ENCODE peak calls at places on chromosomes 1 and 21, in seven cellular contexts. F, K, W, P, J, I and Q are unnamed samples.
A peak's percentile ranks its signal among the peaks of the same experiment; 100 is the strongest.

GRCh38 chr1:158391099-158391498 is 8.2 kb downstream of the OR10T2 start:
- DNase-seq in I (no peak), J (no peak), W (no peak), P (no peak), K (no peak), F (no peak), Q (no peak)

GRCh38 chr1:234724517-234725176 is 114.7 kb upstream of the IRF2BP2 start:
- DNase-seq in P (peak; percentile 41), K (peak; percentile 24), W (peak; percentile 85), F (no peak), I (peak; percentile 14), J (peak; percentile 26), Q (no peak)

GRCh38 chr1:89870998-89871397 is 50.2 kb downstream of the LRRC8D start:
- DNase-seq in P (no peak), F (no peak), J (no peak), I (no peak), W (no peak), K (no peak), Q (no peak)

GRCh38 chr1:25692560-25692959 is 76.0 kb downstream of the MAN1C1 start:
- DNase-seq in P (no peak), F (no peak), K (no peak), I (no peak), J (no peak), W (no peak), Q (no peak)

GRCh38 chr1:62995173-62995572 is 211.2 kb downstream of the ATG4C start:
- DNase-seq in J (no peak), P (no peak), I (no peak), W (no peak), F (no peak), K (no peak), Q (no peak)

GRCh38 chr1:180917306-180918065 is 4.8 kb downstream of the KIAA1614 start:
- DNase-seq in J (peak; percentile 53), W (peak; percentile 3), F (no peak), K (no peak), I (no peak), P (no peak), Q (no peak)

GRCh38 chr1:228530086-228530758 is 43.0 kb downstream of the RNF187 start:
- DNase-seq in W (no peak), F (no peak), P (no peak), I (no peak), K (no peak), J (no peak), Q (no peak)

GRCh38 chr21:15667010-15667409 is 62.8 kb upstream of the USP25 start:
- DNase-seq in W (no peak), P (no peak), J (peak; percentile 92), K (no peak), F (no peak), I (no peak), Q (no peak)

GRCh38 chr1:235035928-235036327 is 92.7 kb downstream of the TOMM20 start:
- DNase-seq in J (no peak), P (no peak), F (no peak), K (no peak), W (no peak), I (no peak), Q (no peak)

GRCh38 chr1:166918618-166919017 is 42.6 kb upstream of the TADA1 start:
- DNase-seq in W (no peak), P (no peak), I (no peak), F (no peak), J (no peak), K (no peak), Q (no peak)

GRCh38 chr1:201457508-201457960 is 11.5 kb downstream of the PHLDA3 start:
- DNase-seq in W (no peak), J (no peak), K (no peak), P (no peak), F (no peak), I (no peak), Q (peak; percentile 7)

GRCh38 chr1:33634806-33635205 is 162.4 kb downstream of the ZSCAN20 start:
- DNase-seq in I (no peak), J (peak; percentile 33), P (peak; percentile 28), W (no peak), F (no peak), K (no peak), Q (peak; percentile 40)

GRCh38 chr1:91545506-91546300 is 45.1 kb downstream of the CDC7 start:
- DNase-seq in F (no peak), I (no peak), W (no peak), P (no peak), K (no peak), J (no peak), Q (no peak)

GRCh38 chr1:30085814-30086770 is 637.3 kb downstream of the MATN1 start:
- DNase-seq in I (peak; percentile 31), P (peak; percentile 69), W (peak; percentile 53), J (no peak), F (no peak), K (peak; percentile 39), Q (peak; percentile 23)

GRCh38 chr1:184789899-184790298 is 35.2 kb upstream of the EDEM3 start:
- DNase-seq in K (no peak), F (no peak), I (no peak), P (no peak), J (peak; percentile 26), W (no peak), Q (no peak)

GRCh38 chr1:48001696-48002095 is 4.5 kb upstream of the TRABD2B start:
- DNase-seq in P (no peak), F (no peak), I (no peak), K (no peak), W (no peak), J (no peak), Q (no peak)

GRCh38 chr1:117368116-117369108 is 1.2 kb downstream of the MAN1A2 start:
- DNase-seq in J (peak; percentile 18), I (no peak), F (no peak), P (no peak), K (no peak), W (no peak), Q (peak; percentile 56)

GRCh38 chr1:192485692-192486436 is 89.7 kb upstream of the RGS1 start:
- DNase-seq in I (no peak), K (no peak), F (no peak), P (no peak), J (peak; percentile 97), W (peak; percentile 80), Q (peak; percentile 88)

GRCh38 chr1:177020861-177021589 is 143.5 kb downstream of the ASTN1 start:
- DNase-seq in P (no peak), J (no peak), I (no peak), K (no peak), W (no peak), F (no peak), Q (no peak)

GRCh38 chr1:230858918-230859819 is 9.2 kb downstream of the C1orf198 start:
- DNase-seq in F (no peak), K (no peak), P (no peak), W (no peak), I (no peak), J (peak; percentile 60), Q (no peak)

GRCh38 chr1:207810606-207811295 is 58.9 kb downstream of the CD46 start:
- DNase-seq in K (no peak), J (no peak), F (no peak), P (no peak), I (no peak), W (no peak), Q (no peak)

GRCh38 chr21:42337830-42338729 is 12.7 kb downstream of the TFF2 start:
- DNase-seq in K (peak; percentile 80), P (peak; percentile 87), F (peak; percentile 70), I (peak; percentile 80), J (no peak), W (peak; percentile 53), Q (peak; percentile 75)

GRCh38 chr1:8821084-8821483 is 3.6 kb upstream of the RERE start:
- DNase-seq in F (no peak), J (no peak), W (no peak), P (no peak), K (no peak), I (no peak), Q (no peak)

GRCh38 chr1:8154621-8155052 is 128.5 kb upstream of the ERRFI1 start:
- DNase-seq in W (no peak), K (no peak), I (no peak), P (no peak), J (no peak), F (no peak), Q (peak; percentile 91)

GRCh38 chr1:174232761-174233160 is 73.4 kb downstream of the RABGAP1L start:
- DNase-seq in I (no peak), F (no peak), K (no peak), P (no peak), J (no peak), W (no peak), Q (no peak)

GRCh38 chr1:2145946-2146835 is 48.4 kb downstream of the FAAP20 start:
- DNase-seq in K (no peak), P (no peak), J (no peak), I (peak; percentile 27), W (no peak), F (no peak), Q (no peak)

GRCh38 chr1:32716312-32717126 is 13.9 kb upstream of the SYNC start:
- DNase-seq in W (no peak), J (no peak), F (peak; percentile 14), I (peak; percentile 12), K (peak; percentile 62), P (peak; percentile 68), Q (peak; percentile 99)

GRCh38 chr21:39397651-39398385 is 47.8 kb downstream of the LCA5L start:
- DNase-seq in F (no peak), K (no peak), J (no peak), I (no peak), P (no peak), W (no peak), Q (no peak)

GRCh38 chr1:165397945-165398344 is 41.4 kb upstream of the LMX1A start:
- DNase-seq in F (no peak), J (peak; percentile 41), W (no peak), K (no peak), I (no peak), P (no peak), Q (no peak)

GRCh38 chr1:61050541-61051454 is 31.6 kb upstream of the NFIA start:
- DNase-seq in J (no peak), K (peak; percentile 25), P (peak; percentile 28), F (no peak), W (peak; percentile 74), I (no peak), Q (peak; percentile 26)

GRCh38 chr1:218711884-218712674 is 366.9 kb downstream of the TGFB2 start:
- DNase-seq in I (no peak), P (no peak), K (no peak), F (no peak), J (peak; percentile 29), W (no peak), Q (peak; percentile 54)

GRCh38 chr1:6049419-6049818 is 3.7 kb downstream of the KCNAB2 start:
- DNase-seq in F (no peak), W (no peak), J (no peak), K (no peak), P (no peak), I (no peak), Q (no peak)

GRCh38 chr1:16921391-16922185 is at the start of gene CROCC:
- DNase-seq in J (no peak), P (peak; percentile 81), K (peak; percentile 71), F (no peak), I (peak; percentile 35), W (no peak), Q (no peak)

GRCh38 chr21:38631171-38631570 is 132.9 kb upstream of the ERG start:
- DNase-seq in I (no peak), W (no peak), F (no peak), K (no peak), P (no peak), J (no peak), Q (no peak)

GRCh38 chr1:235503333-235504121 is 725 bp downstream of the B3GALNT2 start:
- DNase-seq in I (no peak), K (peak; percentile 30), P (peak; percentile 56), F (no peak), W (peak; percentile 57), J (peak; percentile 51), Q (peak; percentile 68)

GRCh38 chr1:48610628-48611542 is 138.9 kb upstream of the SPATA6 start:
- DNase-seq in J (no peak), F (no peak), W (no peak), K (no peak), P (no peak), I (no peak), Q (no peak)

GRCh38 chr1:244349581-244350001 is 102.1 kb downstream of the ADSS2 start:
- DNase-seq in P (no peak), F (no peak), W (no peak), K (no peak), J (no peak), I (no peak), Q (no peak)